ENCODE peak calls at places on chromosomes 7 and 10, in eight cellular contexts. K is A549, Y is AG04450, H is transverse colon, P is lower lobe of right lung, N is fibroblast of pulmonary artery, M is fibroblast of mammary gland, G is HFF-Myc. V is an unnamed sample.

GRCh38 chr10:6059506-6059905 is 2.7 kb downstream of the IL2RA start:
- DNase-seq in K (no peak), Y (no peak), H (no peak), P (no peak), N (no peak), M (no peak), G (no peak), V (no peak)

GRCh38 chr7:72493850-72494661 is 81.9 kb upstream of the CALN1 start:
- DNase-seq in K (peak; percentile 65), Y (no peak), H (peak; percentile 62), P (peak; percentile 56), N (peak; percentile 60), M (peak; percentile 48), G (peak; percentile 7), V (peak; percentile 12)

GRCh38 chr7:37112210-37112609 is 336.5 kb downstream of the ELMO1 start:
- DNase-seq in K (no peak), Y (no peak), H (no peak), P (no peak), N (no peak), M (no peak), G (no peak), V (no peak)

GRCh38 chr7:157813741-157814661 is 477.2 kb downstream of the DNAJB6 start:
- DNase-seq in K (no peak), Y (no peak), H (no peak), P (peak; percentile 36), N (no peak), M (no peak), G (no peak), V (no peak)

GRCh38 chr7:38685851-38686250 is 54.7 kb upstream of the AMPH start:
- DNase-seq in K (no peak), Y (no peak), H (no peak), P (no peak), N (no peak), M (no peak), G (no peak), V (no peak)

GRCh38 chr10:46560952-46561351 is 4.5 kb upstream of the GPRIN2 start:
- DNase-seq in K (no peak), Y (no peak), H (no peak), P (no peak), N (no peak), M (no peak), G (no peak), V (no peak)

GRCh38 chr7:116984917-116985316 is 31.6 kb downstream of the ST7 start:
- DNase-seq in K (peak; percentile 22), Y (no peak), H (no peak), P (no peak), N (peak; percentile 50), M (peak; percentile 44), G (no peak), V (peak; percentile 42)

GRCh38 chr7:156754222-156754621 is 113.6 kb downstream of the RNF32 start:
- DNase-seq in K (no peak), Y (no peak), H (no peak), P (no peak), N (no peak), M (no peak), G (no peak), V (no peak)

GRCh38 chr10:123270221-123270620 is 116.0 kb downstream of the BUB3 start:
- DNase-seq in K (no peak), Y (no peak), H (no peak), P (no peak), N (peak; percentile 69), M (peak; percentile 68), G (no peak), V (peak; percentile 83)

GRCh38 chr7:20331231-20331880 is 656 bp downstream of the ITGB8 start:
- DNase-seq in K (peak; percentile 14), Y (no peak), H (peak; percentile 57), P (peak; percentile 62), N (peak; percentile 46), M (no peak), G (no peak), V (peak; percentile 62)

GRCh38 chr10:43407148-43407575 is 1.8 kb downstream of the HNRNPF start:
- DNase-seq in K (peak; percentile 31), Y (no peak), H (peak; percentile 73), P (peak; percentile 78), N (peak; percentile 38), M (no peak), G (no peak), V (peak; percentile 37)

GRCh38 chr10:130621231-130621775 is 485.1 kb downstream of the GLRX3 start:
- DNase-seq in K (no peak), Y (no peak), H (no peak), P (no peak), N (no peak), M (no peak), G (no peak), V (no peak)

GRCh38 chr10:43252785-43253341 is 14.0 kb downstream of the RASGEF1A start:
- DNase-seq in K (no peak), Y (no peak), H (no peak), P (no peak), N (no peak), M (no peak), G (no peak), V (no peak)

GRCh38 chr7:141290951-141291350 is 217.1 kb downstream of the TMEM178B start:
- DNase-seq in K (no peak), Y (no peak), H (no peak), P (no peak), N (no peak), M (no peak), G (no peak), V (no peak)

GRCh38 chr7:22378199-22378961 is 21.4 kb upstream of the RAPGEF5 start:
- DNase-seq in K (no peak), Y (no peak), H (no peak), P (no peak), N (no peak), M (no peak), G (no peak), V (no peak)
- TF ChIP-seq CTCF in K (no peak), Y (no peak), H (no peak), P (no peak), N (no peak), M (no peak), G (no peak), V (no peak)

GRCh38 chr10:77887631-77888355 is 38.8 kb downstream of the DLG5 start:
- DNase-seq in K (no peak), Y (no peak), H (no peak), P (no peak), N (no peak), M (no peak), G (no peak), V (no peak)
- H3K4me3 ChIP-seq in K (no peak overlapping the region), Y (peak overlapping the region; percentile 31), H (no peak overlapping the region), P (peak overlapping the region; percentile 30), N (peak overlapping the region; percentile 14), M (peak overlapping the region; percentile 2), G (peak overlapping the region; percentile 8), V (no peak overlapping the region)

DNA sequence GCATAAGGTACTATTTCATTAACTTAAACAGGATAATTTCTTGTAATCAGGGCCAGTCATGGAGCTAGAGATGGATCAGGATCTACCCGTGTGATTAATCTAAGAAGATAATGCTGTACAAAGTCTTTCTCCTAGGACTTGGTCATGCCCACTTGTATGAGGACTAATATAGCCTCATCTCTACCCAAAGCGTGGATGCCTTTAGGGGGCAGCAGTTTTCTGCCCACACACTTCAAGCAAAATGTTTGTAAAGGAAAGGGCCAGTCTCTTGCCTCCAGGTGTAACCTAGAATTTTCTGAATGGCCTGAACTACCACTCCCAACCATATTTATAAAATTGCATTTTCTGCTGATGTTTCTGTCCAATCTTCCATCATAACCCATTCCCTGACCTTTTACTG is 764.0 kb upstream of the IGFBP3 start:
- DNase-seq in K (peak; percentile 15), Y (no peak), H (no peak), P (no peak), N (peak; percentile 10), M (peak; percentile 6), G (no peak), V (no peak)
- TF ChIP-seq CTCF in K (no peak), Y (no peak), H (no peak), P (no peak), N (peak; percentile 31), M (peak; percentile 31), G (no peak), V (no peak)

DNA sequence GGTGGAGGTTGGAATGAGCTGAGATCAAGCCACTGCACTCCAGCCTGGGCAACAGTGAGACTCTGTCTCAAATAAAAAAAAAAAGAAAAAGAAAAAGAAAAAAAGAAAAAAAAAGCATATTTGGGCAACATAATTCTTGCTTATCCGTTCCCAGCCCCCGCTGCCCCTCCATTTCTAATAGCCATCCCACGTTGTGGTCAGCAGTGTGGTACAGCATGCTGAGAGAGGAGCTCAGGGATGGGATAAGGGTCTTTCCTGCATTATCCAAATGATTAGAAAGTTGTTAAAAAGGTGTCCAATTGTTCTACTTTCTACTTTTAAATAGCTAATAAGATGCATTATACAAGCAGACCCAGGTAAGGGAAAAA is 104.9 kb upstream of the ZNF92 start:
- DNase-seq in K (no peak), Y (no peak), H (no peak), P (peak; percentile 4), N (no peak), M (no peak), G (no peak), V (no peak)
- H3K4me3 ChIP-seq in K (peak overlapping the region; percentile 79), Y (peak overlapping the region; percentile 64), H (peak overlapping the region; percentile 32), P (no peak overlapping the region), N (no peak overlapping the region), M (no peak overlapping the region), G (peak overlapping the region; percentile 65), V (no peak overlapping the region)

DNA sequence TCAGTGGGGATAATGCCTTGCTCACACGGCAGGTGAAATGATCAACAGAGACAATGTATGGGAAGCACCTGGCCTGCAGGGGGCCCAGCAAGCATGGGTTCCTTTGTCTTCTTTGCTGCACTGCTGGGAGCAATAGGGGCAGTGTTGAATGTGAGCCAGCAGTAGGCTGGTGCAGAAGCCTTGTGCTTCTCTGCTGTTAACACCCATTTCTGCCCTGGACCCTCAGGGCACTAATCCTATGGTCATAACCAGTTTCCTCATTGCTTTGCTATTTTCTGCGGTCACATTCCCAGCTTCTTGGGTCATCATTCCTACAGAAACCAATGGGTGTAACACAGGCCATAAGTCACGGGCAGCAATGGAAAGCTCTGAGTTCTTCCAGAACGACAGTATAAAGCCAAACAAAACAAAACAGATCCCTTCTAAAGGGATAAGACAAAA is 10.9 kb upstream of the LGI1 start:
- DNase-seq in K (peak; percentile 59), Y (peak; percentile 65), H (peak; percentile 22), P (no peak), N (peak; percentile 85), M (peak; percentile 83), G (peak; percentile 95), V (peak; percentile 96)
- TF ChIP-seq CTCF in K (peak; percentile 37), Y (peak; percentile 3), H (no peak), P (no peak), N (no peak), M (peak; percentile 1), G (peak; percentile 51), V (peak; percentile 32)

DNA sequence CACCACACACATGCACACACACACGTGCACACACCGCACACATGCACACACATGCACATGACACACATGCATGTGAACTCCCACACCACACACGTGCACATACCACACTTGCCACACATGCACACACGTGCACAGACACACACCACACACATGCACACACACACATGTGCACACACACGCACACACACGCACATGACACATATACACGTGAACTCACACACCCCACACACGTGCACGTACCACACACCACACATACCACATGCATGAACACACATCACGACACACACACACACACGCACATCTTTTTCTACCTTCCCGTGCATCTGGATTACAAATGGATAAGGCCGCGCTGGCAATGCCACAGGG is 319.6 kb downstream of the WDR37 start:
- DNase-seq in K (no peak), Y (no peak), H (no peak), P (no peak), N (no peak), M (no peak), G (no peak), V (no peak)
- H3K4me3 ChIP-seq in K (no peak overlapping the region), Y (no peak overlapping the region), H (no peak overlapping the region), P (no peak overlapping the region), N (no peak overlapping the region), M (no peak overlapping the region), G (no peak overlapping the region), V (no peak overlapping the region)